ENCODE peak calls at places on chromosome 12, in four cellular contexts. M is CD4-positive, CD25-positive, alpha-beta regulatory T cell; L is HCT116; V is mesenchymal stem cell. K is an unnamed sample. For H3K36me3 and H3K27me3, the result is how much of the 10 kb centered on the place peaks cover.

GRCh38 chr12:22262309-22262708 is 72.2 kb downstream of the ST8SIA1 start:
- DNase-seq in L (no peak), V (peak), M (no peak), K (no peak)

GRCh38 chr12:31773867-31774266 is 45.0 kb upstream of the AMN1 start:
- DNase-seq in V (no peak), L (no peak), M (no peak), K (no peak)

GRCh38 chr12:666766-667308 is 3.6 kb upstream of the NINJ2 start:
- DNase-seq in V (peak), M (peak), L (no peak), K (no peak)

GRCh38 chr12:78157199-78157598 is 326.5 kb downstream of the NAV3 start:
- DNase-seq in L (no peak), V (peak), M (no peak), K (no peak)

GRCh38 chr12:3389911-3390310 is 101.1 kb upstream of the PRMT8 start:
- DNase-seq in L (no peak), M (no peak), V (no peak), K (no peak)

GRCh38 chr12:92928431-92928961 is 599 bp downstream of the EEA1 start:
- DNase-seq in L (no peak), M (peak), V (peak), K (peak)

GRCh38 chr12:52050116-52050770 is 999 bp upstream of the NR4A1 start:
- DNase-seq in L (no peak), M (no peak), V (peak), K (no peak)

GRCh38 chr12:119198440-119198839 is 19.7 kb downstream of the HSPB8 start:
- DNase-seq in V (no peak), L (no peak), M (no peak), K (no peak)

GRCh38 chr12:52428121-52428520 is 6.0 kb downstream of the KRT75 start:
- DNase-seq in M (no peak), V (no peak), L (no peak), K (no peak)

GRCh38 chr12:119808441-119808840 is 68.7 kb downstream of the CIT start:
- DNase-seq in L (no peak), M (no peak), V (no peak), K (no peak)

GRCh38 chr12:107684990-107685359 is 624 bp upstream of the PWP1 start:
- DNase-seq in M (no peak), V (peak), L (peak), K (no peak)

GRCh38 chr12:110699591-110700445 is 10.9 kb upstream of the HVCN1 start:
- DNase-seq in L (no peak), V (no peak), M (no peak), K (no peak)

GRCh38 chr12:131408484-131408883 is 302.4 kb upstream of the SFSWAP start:
- DNase-seq in V (no peak), M (no peak), L (no peak), K (no peak)

GRCh38 chr12:12668005-12668404 is 28.0 kb downstream of the GPR19 start:
- DNase-seq in L (no peak), V (no peak), M (no peak), K (no peak)

GRCh38 chr12:76402259-76402658 is 54.0 kb upstream of the BBS10 start:
- DNase-seq in M (no peak), V (no peak), L (no peak), K (no peak)

GRCh38 chr12:51421266-51421884 is 3.3 kb upstream of the SLC4A8 start:
- DNase-seq in M (peak), V (peak), L (peak), K (peak)

GRCh38 chr12:18373176-18373575 is 111.9 kb downstream of the PIK3C2G start:
- DNase-seq in M (no peak), L (no peak), V (no peak), K (no peak)

GRCh38 chr12:45415393-45415817 is 199.5 kb downstream of the ANO6 start:
- DNase-seq in M (no peak), V (peak), L (peak), K (peak)

GRCh38 chr12:108310489-108310888 is 28.6 kb downstream of the CMKLR1 start:
- DNase-seq in V (no peak), M (no peak), L (no peak), K (no peak)

GRCh38 chr12:124397807-124398577 is 103.1 kb downstream of the RFLNA start:
- DNase-seq in L (no peak), M (no peak), V (no peak), K (peak)

GRCh38 chr12:81518638-81519037 is 240.5 kb downstream of the PPFIA2 start:
- DNase-seq in V (no peak), M (no peak), L (no peak), K (no peak)

GRCh38 chr12:78229491-78230209 is 399.0 kb downstream of the NAV3 start:
- DNase-seq in V (peak), L (peak), M (no peak), K (peak)

GRCh38 chr12:31524791-31525495 is 66.0 kb downstream of the DENND5B start:
- DNase-seq in L (peak), V (peak), M (no peak), K (no peak)

GRCh38 chr12:6603095-6603567 is 4.0 kb downstream of the CHD4 start:
- DNase-seq in V (peak), M (peak), L (no peak), K (peak)

GRCh38 chr12:25590021-25590721 is 37.1 kb upstream of the LMNTD1 start:
- DNase-seq in L (no peak), M (peak), V (no peak), K (no peak)

GRCh38 chr12:117850048-117850447 is 118.7 kb downstream of the KSR2 start:
- DNase-seq in V (peak), L (peak), M (no peak), K (peak)

GRCh38 chr12:52685406-52685890 is 5.2 kb upstream of the KRT1 start:
- DNase-seq in V (no peak), L (no peak), M (no peak), K (no peak)

GRCh38 chr12:95851609-95852008 is 7.1 kb upstream of the SNRPF start:
- DNase-seq in L (no peak), V (no peak), M (no peak), K (no peak)

GRCh38 chr12:66107451-66107915 is 23.1 kb downstream of the LLPH start:
- DNase-seq in L (peak), M (peak), V (peak), K (peak)
- H3K4me3 ChIP-seq in L (no peak), M (peak), V (no peak), K (no peak)

DNA sequence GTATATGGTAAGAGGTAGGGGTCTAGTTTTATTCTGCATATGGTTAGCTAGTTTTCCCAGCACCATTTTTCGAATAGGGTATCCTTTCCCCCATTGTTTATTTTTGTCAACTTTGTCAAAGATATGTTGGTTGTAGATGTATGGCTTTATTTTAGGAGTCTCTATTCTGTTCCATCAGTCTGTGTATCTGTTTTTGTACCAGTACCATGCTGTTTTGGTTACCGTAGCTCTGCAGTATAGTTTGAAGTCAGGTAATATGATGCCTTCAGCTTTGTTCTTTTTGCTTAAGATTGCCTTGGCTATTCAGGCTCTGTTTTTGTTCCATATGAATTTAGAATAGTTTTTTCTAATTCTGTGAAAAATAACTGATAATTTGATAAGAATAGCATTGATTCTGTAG is 24.9 kb downstream of the TBK1 start:
- DNase-seq in V (no peak), M (no peak), L (no peak), K (no peak)
- H3K36me3 ChIP-seq in V (under half), M (half or more), L (under half), K (half or more)

DNA sequence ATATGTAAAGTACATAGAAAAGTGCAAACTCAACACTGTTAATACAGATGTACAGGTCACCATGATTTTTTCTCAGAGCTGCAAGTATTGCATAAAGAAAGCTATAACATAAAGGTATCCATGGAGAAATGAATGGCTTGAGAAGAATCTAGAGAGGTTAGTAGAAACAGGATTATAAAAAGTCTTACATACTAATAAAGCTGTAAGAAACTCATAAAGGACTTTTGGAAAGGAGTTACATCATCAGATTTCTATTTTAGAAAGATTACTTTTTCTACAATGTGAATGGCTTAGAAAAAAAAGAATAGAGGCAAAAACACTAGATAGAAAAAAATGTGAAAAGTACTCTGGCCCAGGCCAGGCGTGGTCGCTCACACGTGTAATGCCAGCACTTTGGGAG is 46.3 kb downstream of the R3HDM2 start:
- DNase-seq in V (no peak), L (no peak), M (no peak), K (no peak)
- H3K27me3 ChIP-seq in V (under half), L (under half), M (under half), K (under half)

GRCh38 chr12:100165356-100165755 is 22.7 kb upstream of the BLTP3B start:
- DNase-seq in L (no peak), M (no peak), V (no peak), K (no peak)

GRCh38 chr12:100159391-100160104 is 16.9 kb upstream of the BLTP3B start:
- DNase-seq in V (no peak), L (no peak), M (no peak), K (no peak)

GRCh38 chr12:100166232-100166631 is 23.6 kb upstream of the BLTP3B start:
- DNase-seq in M (no peak), L (no peak), V (no peak), K (no peak)

GRCh38 chr12:100164153-100164704 is 21.6 kb upstream of the BLTP3B start:
- DNase-seq in V (no peak), L (no peak), M (no peak), K (no peak)

DNA sequence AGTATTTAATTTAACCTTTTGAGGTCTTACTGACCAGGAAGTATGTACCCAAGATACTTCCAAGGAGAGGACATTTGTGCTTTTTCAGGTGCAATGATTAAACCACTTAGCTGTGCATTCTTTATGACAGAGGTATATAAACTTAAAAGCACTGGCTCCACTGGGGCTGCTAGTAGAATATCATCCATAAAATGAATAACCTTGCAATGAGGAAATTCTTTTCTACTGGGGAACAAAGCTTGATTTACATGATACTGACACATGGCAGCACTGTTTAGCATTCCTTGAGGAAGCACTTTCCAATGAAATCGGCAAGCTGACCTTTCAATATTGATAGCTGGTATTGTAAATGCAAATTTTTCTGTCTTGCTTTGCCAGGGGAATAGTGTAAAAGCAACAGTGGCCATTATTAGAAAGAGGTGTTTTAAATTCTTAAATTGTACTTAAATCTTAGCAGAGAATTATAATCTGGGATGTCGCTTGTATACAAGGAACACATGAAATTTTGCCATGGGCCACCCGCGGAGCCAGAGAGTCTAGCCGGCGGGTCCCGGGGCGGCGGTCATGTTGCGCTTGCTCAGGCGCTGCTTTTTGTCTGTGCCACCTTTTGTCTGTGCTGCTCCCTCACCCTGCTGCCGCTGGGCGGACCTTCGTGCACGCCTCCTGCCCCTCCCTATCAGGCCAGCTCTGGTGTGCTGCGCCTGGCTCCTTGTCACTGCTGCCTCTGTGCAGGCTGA is 20.9 kb upstream of the BLTP3B start:
- DNase-seq in V (peak), L (peak), M (peak), K (peak)
- H3K4me3 ChIP-seq in V (peak), L (peak), M (peak), K (peak)

GRCh38 chr12:19480459-19480858 is 41.2 kb downstream of the AEBP2 start:
- DNase-seq in L (no peak), V (no peak), M (no peak), K (no peak)

GRCh38 chr12:19484738-19485137 is 45.4 kb downstream of the AEBP2 start:
- DNase-seq in V (no peak), L (no peak), M (no peak), K (no peak)

GRCh38 chr12:19483727-19484126 is 44.4 kb downstream of the AEBP2 start:
- DNase-seq in M (no peak), V (no peak), L (no peak), K (no peak)

GRCh38 chr12:19482551-19483109 is 43.3 kb downstream of the AEBP2 start:
- DNase-seq in L (no peak), M (peak), V (peak), K (no peak)

DNA sequence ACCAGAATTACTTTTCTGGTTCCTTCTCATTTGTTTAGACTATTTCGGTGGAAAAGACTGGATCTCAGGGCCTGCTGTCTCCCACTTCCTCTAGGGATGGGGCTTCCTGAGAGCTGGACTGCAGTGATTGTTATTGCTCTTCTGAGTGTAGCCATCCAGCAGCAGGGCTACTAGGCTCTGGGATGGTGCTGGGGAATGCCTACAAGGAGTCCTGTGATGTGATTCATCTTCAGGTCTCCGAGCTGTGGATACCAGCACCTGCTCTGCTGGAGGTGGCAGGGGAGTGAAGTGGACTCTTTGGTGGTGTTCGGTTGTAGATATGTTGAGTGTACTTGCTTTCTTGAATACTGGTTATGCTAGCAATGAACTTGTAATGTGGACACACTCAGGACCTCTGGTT is 42.7 kb downstream of the AEBP2 start:
- DNase-seq in V (peak), L (no peak), M (no peak), K (no peak)
- H3K36me3 ChIP-seq in V (under half), L (under half), M (under half), K (half or more)

GRCh38 chr12:2329811-2330210 is 277.0 kb downstream of the CACNA1C start:
- DNase-seq in M (no peak), L (no peak), V (peak), K (no peak)

GRCh38 chr12:2324375-2324774 is 271.6 kb downstream of the CACNA1C start:
- DNase-seq in L (no peak), V (no peak), M (no peak), K (no peak)

GRCh38 chr12:2325501-2325900 is 272.7 kb downstream of the CACNA1C start:
- DNase-seq in M (no peak), L (no peak), V (no peak), K (no peak)

GRCh38 chr12:2323538-2324261 is 270.9 kb downstream of the CACNA1C start:
- DNase-seq in M (no peak), L (no peak), V (peak), K (peak)

DNA sequence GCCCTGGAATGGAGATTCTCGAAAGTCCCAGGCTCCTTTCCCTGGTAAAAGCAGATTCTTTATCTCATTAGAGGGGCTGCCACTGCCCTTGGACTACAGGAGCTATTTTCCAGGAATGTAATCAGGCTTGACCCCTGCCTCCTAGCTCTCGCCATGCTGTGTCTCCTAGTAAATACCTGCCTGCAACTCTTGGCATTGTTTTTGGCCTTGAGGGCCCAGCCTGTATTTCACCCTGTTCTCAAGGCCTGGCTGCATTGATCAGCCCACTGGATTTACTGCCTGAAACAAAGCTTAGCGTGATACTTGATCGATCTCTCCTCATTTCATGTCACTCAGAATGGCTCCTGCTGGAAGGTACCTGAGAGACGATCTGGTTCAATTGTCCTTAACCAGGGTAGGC is 273.7 kb downstream of the CACNA1C start:
- DNase-seq in V (no peak), M (no peak), L (no peak), K (no peak)
- H3K27me3 ChIP-seq in V (under half), M (under half), L (under half), K (under half)

GRCh38 chr12:121538699-121539061 is 42.1 kb downstream of the KDM2B start:
- DNase-seq in M (no peak), V (no peak), L (peak), K (no peak)
- H3K4me3 ChIP-seq in M (peak), V (no peak), L (peak), K (no peak)